ENCODE peak calls at places on chromosomes 16 and 17, in six cellular contexts. I is left lung, B is kidney, H is colonic mucosa, K is heart right ventricle, W is PC-9. E is an unnamed sample. For H3K4me1, the result is how much of the 10 kb centered on the place peaks cover.

GRCh38 chr16:49854227-49855203 is 1.4 kb downstream of the ZNF423 start:
- DNase-seq in K (no peak), H (peak), B (peak), W (no peak), I (no peak), E (no peak)

GRCh38 chr17:182164-182751 is 808 bp upstream of the DOC2B start:
- DNase-seq in W (no peak), B (peak), K (no peak), H (no peak), I (peak), E (no peak)

GRCh38 chr17:80938556-80938955 is 53.1 kb upstream of the CHMP6 start:
- DNase-seq in K (no peak), I (peak), W (no peak), H (no peak), B (no peak), E (no peak)

GRCh38 chr17:40456396-40456951 is 13.2 kb downstream of the IGFBP4 start:
- DNase-seq in I (no peak), B (peak), K (no peak), W (no peak), H (no peak), E (no peak)

GRCh38 chr16:73024571-73025105 is 23.3 kb downstream of the ZFHX3 start:
- DNase-seq in W (no peak), I (no peak), H (no peak), B (no peak), K (no peak), E (no peak)

GRCh38 chr16:14309001-14309886 is 238.1 kb downstream of the MRTFB start:
- DNase-seq in W (peak), B (no peak), H (no peak), I (no peak), K (no peak), E (no peak)

GRCh38 chr17:71975331-71975801 is 145.5 kb upstream of the SOX9 start:
- DNase-seq in H (peak), W (peak), B (peak), K (peak), I (peak), E (no peak)

GRCh38 chr17:5203908-5204294 is 12.2 kb upstream of the ZNF594 start:
- DNase-seq in K (no peak), W (no peak), H (no peak), B (no peak), I (no peak), E (no peak)

GRCh38 chr17:8375738-8376259 is 705 bp downstream of the KRABD2 start:
- DNase-seq in B (no peak), K (no peak), H (peak), I (no peak), W (no peak), E (no peak)

GRCh38 chr17:78736526-78737079 is 45.5 kb downstream of the CYTH1 start:
- DNase-seq in W (peak), H (peak), K (peak), I (peak), B (peak), E (peak)

GRCh38 chr16:14135704-14136103 is 64.6 kb downstream of the MRTFB start:
- DNase-seq in I (no peak), W (no peak), K (no peak), B (no peak), H (no peak), E (no peak)

GRCh38 chr17:42937712-42938596 is 26.3 kb downstream of the AARSD1 start:
- DNase-seq in W (peak), I (no peak), K (peak), H (peak), B (no peak), E (no peak)

GRCh38 chr16:55567382-55567781 is 898 bp downstream of the CAPNS2 start:
- DNase-seq in H (no peak), I (peak), K (no peak), W (no peak), B (no peak), E (no peak)

GRCh38 chr16:84327926-84328505 is 33.3 kb downstream of the WFDC1 start:
- DNase-seq in B (no peak), H (no peak), K (no peak), W (no peak), I (no peak), E (no peak)
- TF ChIP-seq CTCF in B (no peak), H (no peak), K (no peak), W (no peak), I (no peak), E (no peak)

DNA sequence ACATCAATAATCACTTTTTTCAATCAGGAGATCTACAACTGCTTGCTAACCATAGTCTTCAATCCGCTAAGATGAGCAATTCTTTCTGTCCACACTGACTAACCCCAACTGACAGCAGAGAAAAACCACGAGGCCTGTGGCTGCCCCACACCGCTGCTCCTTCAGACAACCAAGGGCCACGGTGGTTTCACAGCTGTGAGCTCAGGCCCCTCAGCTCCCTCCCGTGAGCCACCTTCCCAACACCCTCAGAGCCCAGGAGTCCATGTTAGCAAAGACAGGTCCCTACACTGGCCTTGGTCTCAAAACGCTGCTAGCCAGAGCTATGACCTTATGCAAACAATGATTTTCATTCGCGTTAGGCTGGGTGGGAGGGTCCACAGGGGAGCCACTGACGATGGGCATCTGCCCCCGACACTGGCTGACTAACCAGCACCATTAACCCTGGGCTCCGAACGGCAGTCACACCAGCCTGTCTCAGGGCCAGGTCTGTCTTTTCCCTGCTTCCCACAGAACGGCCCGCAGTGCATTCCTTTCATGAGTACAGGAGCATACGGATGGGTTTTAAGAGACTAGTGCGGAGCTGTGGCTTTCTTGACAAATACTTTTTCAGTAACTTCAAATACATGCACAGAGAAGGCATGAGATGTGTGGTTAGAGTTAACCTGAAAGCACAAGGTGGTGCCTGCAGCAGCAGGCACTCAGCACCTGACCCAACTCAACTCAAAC is 67.3 kb downstream of the ANKRD11 start:
- DNase-seq in W (no peak), I (no peak), K (no peak), H (no peak), B (peak), E (no peak)
- H3K4me1 ChIP-seq in W (under half), I (half or more), K (half or more), H (under half), B (under half), E (under half)

GRCh38 chr16:23950898-23951297 is 115.1 kb downstream of the PRKCB start:
- DNase-seq in K (no peak), W (no peak), I (no peak), H (no peak), B (no peak), E (no peak)
- TF ChIP-seq CTCF in K (no peak), W (no peak), I (no peak), H (no peak), B (no peak), E (no peak)

GRCh38 chr16:2520097-2520783 is at the start of gene AMDHD2:
- DNase-seq in K (peak), I (peak), H (peak), W (peak), B (peak), E (peak)

GRCh38 chr16:2518823-2519710 is 1.1 kb upstream of the AMDHD2 start:
- DNase-seq in B (peak), I (no peak), H (no peak), W (no peak), K (peak), E (peak)

GRCh38 chr16:2520784-2521577 is 810 bp downstream of the AMDHD2 start:
- DNase-seq in H (no peak), K (peak), W (peak), B (peak), I (no peak), E (peak)

GRCh38 chr16:2517954-2518605 is 2.1 kb upstream of the AMDHD2 start:
- DNase-seq in I (no peak), H (no peak), B (peak), W (no peak), K (no peak), E (no peak)

GRCh38 chr16:2519711-2520080 is 475 bp upstream of the AMDHD2 start:
- DNase-seq in W (no peak), K (no peak), B (no peak), I (no peak), H (no peak), E (no peak)
- H3K4me1 ChIP-seq in W (under half), K (half or more), B (half or more), I (half or more), H (under half), E (under half)

GRCh38 chr17:58527306-58527705 is 12.9 kb upstream of the MTMR4 start:
- DNase-seq in W (no peak), H (no peak), K (no peak), B (no peak), I (no peak), E (no peak)
- TF ChIP-seq CTCF in W (no peak), H (no peak), K (peak), B (peak), I (no peak), E (no peak)

GRCh38 chr16:87849419-87850008 is 19.8 kb downstream of the SLC7A5 start:
- DNase-seq in I (no peak), K (no peak), H (no peak), B (no peak), W (no peak), E (no peak)

GRCh38 chr16:87851601-87852000 is 17.7 kb downstream of the SLC7A5 start:
- DNase-seq in W (no peak), H (no peak), I (no peak), B (no peak), K (no peak), E (no peak)

GRCh38 chr16:87851141-87851587 is 18.1 kb downstream of the SLC7A5 start:
- DNase-seq in B (no peak), K (no peak), H (no peak), W (no peak), I (no peak), E (no peak)

GRCh38 chr16:87848676-87849345 is 20.5 kb downstream of the SLC7A5 start:
- DNase-seq in I (no peak), H (no peak), B (no peak), W (no peak), K (no peak), E (no peak)

GRCh38 chr16:87850009-87851006 is 19.0 kb downstream of the SLC7A5 start:
- DNase-seq in H (peak), I (peak), K (peak), B (no peak), W (peak), E (no peak)
- H3K4me1 ChIP-seq in H (under half), I (under half), K (under half), B (under half), W (under half), E (half or more)

GRCh38 chr17:16652847-16653366 is 743 bp downstream of the ZNF624 start:
- DNase-seq in W (no peak), K (no peak), B (no peak), H (no peak), I (no peak), E (no peak)

GRCh38 chr17:16649585-16649984 is 4.1 kb downstream of the ZNF624 start:
- DNase-seq in B (no peak), I (no peak), W (no peak), H (no peak), K (no peak), E (no peak)

GRCh38 chr17:16652252-16652651 is 1.4 kb downstream of the ZNF624 start:
- DNase-seq in K (no peak), H (no peak), W (no peak), B (no peak), I (no peak), E (no peak)

DNA sequence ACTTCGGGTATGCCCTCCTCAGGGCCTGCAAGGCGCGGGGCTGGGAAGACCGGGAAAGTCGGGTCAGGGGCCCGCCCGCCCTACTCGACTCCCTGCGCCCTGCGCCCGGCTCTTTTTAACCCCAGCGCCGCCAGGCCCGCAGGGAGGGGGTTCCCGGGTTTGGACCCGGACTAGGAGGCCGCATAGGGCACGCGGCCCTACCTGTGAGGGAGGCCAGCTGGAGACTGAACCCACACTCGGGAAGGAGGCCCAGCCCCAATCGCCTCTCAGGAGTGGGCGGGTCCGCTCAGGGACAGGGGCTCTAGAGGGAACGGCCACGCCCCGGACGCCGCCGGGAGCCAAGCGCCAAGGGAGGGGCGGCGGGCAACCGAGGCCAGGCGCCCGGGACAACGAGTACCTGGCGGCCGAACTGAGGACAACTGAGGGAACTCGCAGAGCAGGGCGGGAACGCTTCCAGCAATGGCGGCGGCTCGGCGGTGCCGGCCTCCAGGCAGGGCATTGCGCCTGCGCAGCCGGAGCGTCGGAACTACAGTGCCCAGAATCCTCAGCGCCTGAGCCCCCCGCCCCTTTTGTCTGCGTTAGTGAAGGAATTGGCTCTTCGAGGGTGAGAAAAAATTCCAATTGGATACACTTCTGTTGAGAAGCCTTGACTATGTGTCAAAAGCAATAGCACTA is at the start of gene ZNF624:
- DNase-seq in I (peak), B (peak), W (peak), K (peak), H (peak), E (peak)
- TF ChIP-seq CTCF in I (no peak), B (no peak), W (no peak), K (no peak), H (no peak), E (no peak)